ENCODE peak calls at places on chromosomes 4 and X, in seven cellular contexts. B, N, Q, E, T, I and C are unnamed samples.

GRCh38 chrX:138886769-138887168 is 175.3 kb upstream of the FGF13 start:
- DNase-seq in E (no peak), T (peak; percentile 24), N (no peak), Q (no peak), I (peak; percentile 1), B (no peak), C (no peak)

GRCh38 chr4:12852338-12853307 is 631.5 kb downstream of the RAB28 start:
- DNase-seq in I (peak; percentile 64), T (peak; percentile 19), Q (no peak), N (no peak), E (peak; percentile 68), B (no peak), C (no peak)

GRCh38 chrX:107716045-107716684 is 59.4 kb downstream of the TSC22D3 start:
- DNase-seq in E (no peak), Q (no peak), T (no peak), B (no peak), N (peak; percentile 45), I (no peak), C (no peak)

GRCh38 chr4:113040793-113041192 is 8.7 kb upstream of the ANK2 start:
- DNase-seq in N (no peak), I (no peak), Q (no peak), T (no peak), B (no peak), E (no peak), C (no peak)

GRCh38 chr4:153215976-153216375 is 11.7 kb downstream of the TRIM2 start:
- DNase-seq in Q (no peak), I (no peak), T (no peak), E (no peak), B (no peak), N (no peak), C (no peak)

GRCh38 chr4:762211-763190 is 56.9 kb downstream of the PCGF3 start:
- DNase-seq in T (no peak), E (no peak), B (no peak), I (peak; percentile 81), Q (no peak), N (no peak), C (peak; percentile 76)

GRCh38 chrX:53156207-53156596 is 62.3 kb downstream of the KANTR start:
- DNase-seq in I (no peak), B (no peak), N (no peak), E (no peak), Q (no peak), T (no peak), C (no peak)

GRCh38 chr4:56468097-56468422 is 643 bp downstream of the SRP72 start:
- DNase-seq in I (peak; percentile 70), E (peak; percentile 53), T (no peak), Q (peak; percentile 52), N (no peak), B (no peak), C (no peak)

GRCh38 chr4:86043755-86044592 is 315.9 kb downstream of the MAPK10 start:
- DNase-seq in B (no peak), E (peak; percentile 57), N (no peak), I (peak; percentile 73), Q (peak; percentile 23), T (peak; percentile 10), C (no peak)

GRCh38 chr4:128863314-128864075 is 54.0 kb downstream of the JADE1 start:
- DNase-seq in Q (peak; percentile 79), N (peak; percentile 67), B (no peak), T (peak; percentile 30), E (peak; percentile 67), I (peak; percentile 92), C (no peak)

GRCh38 chr4:65880594-65880993 is 210.3 kb upstream of the EPHA5 start:
- DNase-seq in E (no peak), Q (no peak), I (no peak), T (no peak), B (no peak), N (no peak), C (no peak)

GRCh38 chr4:52997132-52997416 is 135.0 kb downstream of the RASL11B start:
- DNase-seq in T (no peak), E (no peak), B (no peak), N (no peak), I (no peak), Q (no peak), C (no peak)

GRCh38 chr4:103498161-103499070 is 221.4 kb downstream of the TACR3 start:
- DNase-seq in B (no peak), I (no peak), E (peak; percentile 16), N (no peak), T (no peak), Q (no peak), C (no peak)

GRCh38 chr4:88792268-88792781 is 94.7 kb upstream of the NAP1L5 start:
- DNase-seq in I (no peak), B (no peak), E (peak; percentile 68), T (no peak), Q (no peak), N (no peak), C (no peak)

GRCh38 chr4:10096201-10096975 is 20.2 kb downstream of the WDR1 start:
- DNase-seq in I (no peak), B (peak; percentile 92), T (no peak), N (peak; percentile 77), E (peak; percentile 79), Q (peak; percentile 29), C (peak; percentile 89)

GRCh38 chr4:154344686-154345085 is 146.9 kb downstream of the DCHS2 start:
- DNase-seq in I (no peak), T (no peak), N (no peak), Q (no peak), E (no peak), B (no peak), C (no peak)

GRCh38 chrX:46649421-46650260 is 76.1 kb downstream of the CHST7 start:
- DNase-seq in I (no peak), B (no peak), N (peak; percentile 52), Q (peak; percentile 21), T (no peak), E (no peak), C (no peak)

GRCh38 chrX:46209768-46210167 is 335.5 kb downstream of the ZNF674 start:
- DNase-seq in T (no peak), Q (no peak), N (no peak), B (no peak), I (no peak), E (no peak), C (no peak)

GRCh38 chr4:139460565-139460964 is 6.6 kb downstream of the RAB33B start:
- DNase-seq in N (no peak), B (no peak), T (no peak), I (no peak), Q (no peak), E (no peak), C (no peak)

GRCh38 chr4:114813961-114814360 is 215.4 kb downstream of the UGT8 start:
- DNase-seq in Q (no peak), T (no peak), N (no peak), B (no peak), I (no peak), E (no peak), C (no peak)

GRCh38 chr4:40254961-40255721 is 58.3 kb downstream of the RHOH start:
- DNase-seq in N (no peak), E (no peak), I (no peak), Q (no peak), B (no peak), T (no peak), C (no peak)

GRCh38 chrX:40031861-40032422 is 65.8 kb downstream of the BCOR start:
- DNase-seq in N (no peak), Q (no peak), E (no peak), I (no peak), T (no peak), B (no peak), C (no peak)

GRCh38 chr4:166625018-166625637 is 609.2 kb downstream of the SPOCK3 start:
- DNase-seq in T (no peak), B (no peak), Q (no peak), E (no peak), N (no peak), I (no peak), C (no peak)

GRCh38 chrX:26286836-26287235 is 70.9 kb downstream of the MAGEB5 start:
- DNase-seq in B (no peak), I (no peak), T (no peak), E (no peak), N (no peak), Q (no peak), C (peak; percentile 61)

GRCh38 chr4:166017804-166018203 is 144.8 kb downstream of the TLL1 start:
- DNase-seq in I (no peak), Q (no peak), T (no peak), N (no peak), E (no peak), B (no peak), C (no peak)

GRCh38 chr4:65943076-65943475 is 272.8 kb upstream of the EPHA5 start:
- DNase-seq in T (no peak), I (peak; percentile 12), E (peak; percentile 96), Q (no peak), B (no peak), N (no peak), C (no peak)

GRCh38 chrX:107146670-107147069 is 28.0 kb upstream of the RBM41 start:
- DNase-seq in N (no peak), T (no peak), E (no peak), I (no peak), Q (no peak), B (no peak), C (no peak)

GRCh38 chr4:84482564-84483563 is 16.2 kb downstream of the NKX6-1 start:
- DNase-seq in N (peak; percentile 40), B (no peak), T (no peak), Q (no peak), I (no peak), E (no peak), C (no peak)

GRCh38 chrX:67787196-67787595 is 243.4 kb downstream of the AR start:
- DNase-seq in Q (no peak), E (no peak), I (no peak), T (no peak), B (no peak), N (no peak), C (no peak)

GRCh38 chr4:127856485-127857447 is 23.9 kb upstream of the PLK4 start:
- DNase-seq in E (peak; percentile 48), N (no peak), B (no peak), Q (no peak), T (no peak), I (no peak), C (no peak)

GRCh38 chrX:39630344-39630743 is 467.4 kb downstream of the BCOR start:
- DNase-seq in E (no peak), I (no peak), T (no peak), Q (no peak), B (no peak), N (no peak), C (no peak)

GRCh38 chr4:65669008-65669971 is 999 bp downstream of the EPHA5 start:
- DNase-seq in E (no peak), Q (no peak), I (no peak), B (no peak), T (no peak), N (no peak), C (peak; percentile 70)

GRCh38 chrX:123185714-123186113 is 1.6 kb downstream of the GRIA3 start:
- DNase-seq in Q (no peak), N (no peak), E (no peak), B (no peak), I (no peak), T (no peak), C (no peak)

GRCh38 chrX:53882331-53882730 is 161.9 kb downstream of the PHF8 start:
- DNase-seq in T (no peak), E (peak; percentile 73), Q (peak; percentile 51), B (no peak), I (no peak), N (no peak), C (no peak)

GRCh38 chr4:176920694-176921093 is 128.0 kb upstream of the VEGFC start:
- DNase-seq in E (no peak), T (no peak), I (no peak), Q (no peak), N (no peak), B (no peak), C (no peak)

GRCh38 chr4:38691251-38692008 is 27.4 kb downstream of the KLF3 start:
- DNase-seq in Q (no peak), T (no peak), I (no peak), E (no peak), N (no peak), B (no peak), C (no peak)